ENCODE peak calls at places on chromosomes 6 and 20, in ten cellular contexts. A is GM04503, X is GM10248, Q is iris pigment epithelial cell, M is A172, H is omental fat pad, N is AG08395, W is IMR-90, L is HuH-7, V is colonic mucosa. G is an unnamed sample.

GRCh38 chr6:24720131-24720603 is 1.2 kb upstream of the C6orf62 start:
- DNase-seq in A (no peak), X (peak; percentile 62), Q (peak; percentile 66), M (peak; percentile 21), H (no peak), N (peak; percentile 35), W (peak; percentile 28), L (peak; percentile 16), V (peak; percentile 61), G (peak; percentile 61)

GRCh38 chr6:18415671-18416340 is 28.7 kb downstream of the RNF144B start:
- DNase-seq in A (no peak), X (no peak), Q (peak; percentile 57), M (no peak), H (no peak), N (peak; percentile 20), W (peak; percentile 48), L (no peak), V (no peak), G (no peak)

GRCh38 chr6:41508479-41508878 is 37.7 kb upstream of the FOXP4 start:
- DNase-seq in A (no peak), X (no peak), Q (no peak), M (no peak), H (no peak), N (no peak), W (no peak), L (no peak), V (no peak), G (no peak)

GRCh38 chr6:167402195-167402686 is 77.4 kb downstream of the TTLL2 start:
- DNase-seq in A (no peak), X (no peak), Q (no peak), M (no peak), H (no peak), N (no peak), W (no peak), L (no peak), V (peak; percentile 13), G (no peak)

GRCh38 chr20:57433658-57434389 is 42.6 kb downstream of the RBM38 start:
- DNase-seq in A (no peak), X (no peak), Q (no peak), M (no peak), H (no peak), N (no peak), W (no peak), L (no peak), V (no peak), G (peak; percentile 61)

GRCh38 chr6:145567853-145568252 is 167.5 kb downstream of the EPM2A start:
- DNase-seq in A (no peak), X (no peak), Q (no peak), M (no peak), H (no peak), N (no peak), W (no peak), L (no peak), V (no peak), G (no peak)

GRCh38 chr6:168530653-168531071 is 89.7 kb downstream of the SMOC2 start:
- DNase-seq in A (no peak), X (no peak), Q (no peak), M (no peak), H (no peak), N (no peak), W (no peak), L (no peak), V (no peak), G (no peak)

GRCh38 chr6:163423696-163424095 is 9.2 kb downstream of the QKI start:
- DNase-seq in A (no peak), X (no peak), Q (no peak), M (no peak), H (no peak), N (no peak), W (peak; percentile 31), L (no peak), V (no peak), G (no peak)

GRCh38 chr6:21935561-21936028 is 342.0 kb downstream of the SOX4 start:
- DNase-seq in A (peak; percentile 18), X (no peak), Q (peak; percentile 69), M (peak; percentile 46), H (no peak), N (peak; percentile 20), W (peak; percentile 69), L (no peak), V (peak; percentile 52), G (peak; percentile 89)

GRCh38 chr20:6590891-6591679 is 176.4 kb upstream of the BMP2 start:
- DNase-seq in A (peak; percentile 21), X (no peak), Q (peak; percentile 80), M (peak; percentile 28), H (no peak), N (peak; percentile 65), W (peak; percentile 77), L (no peak), V (peak; percentile 52), G (no peak)

GRCh38 chr20:58048096-58048702 is 180.3 kb downstream of the ANKRD60 start:
- DNase-seq in A (no peak), X (no peak), Q (peak; percentile 32), M (peak; percentile 60), H (no peak), N (peak; percentile 58), W (peak; percentile 2), L (peak; percentile 18), V (no peak), G (peak; percentile 75)

GRCh38 chr20:25286917-25287316 is 39.0 kb downstream of the PYGB start:
- DNase-seq in A (no peak), X (no peak), Q (no peak), M (no peak), H (no peak), N (no peak), W (no peak), L (no peak), V (no peak), G (no peak)

GRCh38 chr20:63070301-63070625 is 63.5 kb upstream of the BHLHE23 start:
- DNase-seq in A (no peak), X (no peak), Q (no peak), M (no peak), H (no peak), N (no peak), W (no peak), L (no peak), V (no peak), G (no peak)

GRCh38 chr6:24778878-24779277 is 4.1 kb downstream of the GMNN start:
- DNase-seq in A (no peak), X (no peak), Q (no peak), M (no peak), H (no peak), N (no peak), W (no peak), L (no peak), V (no peak), G (no peak)

GRCh38 chr6:17886891-17887290 is 100.5 kb downstream of the KIF13A start:
- DNase-seq in A (no peak), X (no peak), Q (no peak), M (no peak), H (no peak), N (peak; percentile 61), W (peak; percentile 34), L (no peak), V (no peak), G (no peak)

GRCh38 chr20:45032276-45032675 is 66.0 kb downstream of the STK4 start:
- DNase-seq in A (no peak), X (no peak), Q (no peak), M (no peak), H (no peak), N (no peak), W (no peak), L (no peak), V (no peak), G (no peak)

GRCh38 chr20:32727663-32728062 is 15.6 kb downstream of the COMMD7 start:
- DNase-seq in A (peak; percentile 78), X (no peak), Q (peak; percentile 93), M (peak; percentile 83), H (no peak), N (peak; percentile 93), W (peak; percentile 93), L (no peak), V (no peak), G (peak; percentile 48)

GRCh38 chr6:21609881-21610329 is 16.4 kb downstream of the SOX4 start:
- DNase-seq in A (no peak), X (no peak), Q (no peak), M (no peak), H (no peak), N (no peak), W (no peak), L (no peak), V (no peak), G (no peak)

GRCh38 chr6:131629656-131630055 is 1.6 kb upstream of the MED23 start:
- DNase-seq in A (no peak), X (no peak), Q (no peak), M (no peak), H (no peak), N (no peak), W (no peak), L (no peak), V (no peak), G (no peak)

GRCh38 chr6:149457316-149457884 is 27.4 kb downstream of the ZC3H12D start:
- DNase-seq in A (no peak), X (no peak), Q (peak; percentile 53), M (no peak), H (no peak), N (no peak), W (peak; percentile 59), L (no peak), V (no peak), G (no peak)

GRCh38 chr6:340991-341827 is 48.9 kb downstream of the DUSP22 start:
- DNase-seq in A (no peak), X (peak; percentile 84), Q (no peak), M (no peak), H (no peak), N (no peak), W (no peak), L (no peak), V (no peak), G (no peak)

GRCh38 chr20:20092852-20093251 is 40.5 kb downstream of the CFAP61 start:
- DNase-seq in A (no peak), X (no peak), Q (no peak), M (no peak), H (no peak), N (no peak), W (no peak), L (no peak), V (no peak), G (no peak)

GRCh38 chr6:127589135-127589534 is 12.2 kb downstream of the C6orf58 start:
- DNase-seq in A (no peak), X (no peak), Q (no peak), M (no peak), H (no peak), N (no peak), W (no peak), L (no peak), V (no peak), G (no peak)

GRCh38 chr6:75012018-75012417 is 193.8 kb downstream of the COL12A1 start:
- DNase-seq in A (no peak), X (no peak), Q (peak; percentile 22), M (no peak), H (no peak), N (peak; percentile 9), W (peak; percentile 44), L (no peak), V (no peak), G (no peak)

GRCh38 chr6:30820196-30820595 is 64.1 kb upstream of the DDR1 start:
- DNase-seq in A (peak; percentile 62), X (no peak), Q (peak; percentile 75), M (peak; percentile 89), H (no peak), N (peak; percentile 79), W (peak; percentile 80), L (no peak), V (peak; percentile 79), G (peak; percentile 60)

G was measured in mesendoderm.